ENCODE peak calls at places on chromosomes 4 and X, in six cellular contexts. J is glutamatergic neuron, O is Calu3, A is epithelial cell of proximal tubule, G is transverse colon, T is thyroid gland. X is an unnamed sample.

GRCh38 chr4:52721968-52722814 is 29.0 kb downstream of the ERVMER34-1 start:
- DNase-seq in J (peak), O (peak), A (peak), G (peak), T (peak), X (peak)

GRCh38 chr4:7632971-7633370 is 198.2 kb upstream of the PSAPL1 start:
- DNase-seq in J (no peak), O (no peak), A (no peak), G (no peak), T (no peak), X (peak)

GRCh38 chr4:81688085-81688484 is 216.4 kb upstream of the RASGEF1B start:
- DNase-seq in J (no peak), O (no peak), A (no peak), G (no peak), T (no peak), X (no peak)

GRCh38 chrX:85622635-85623034 is 243.2 kb upstream of the POF1B start:
- DNase-seq in J (no peak), O (no peak), A (no peak), G (no peak), T (no peak), X (no peak)

GRCh38 chr4:82372502-82372873 is 1.3 kb downstream of the HNRNPD start:
- DNase-seq in J (no peak), O (peak), A (no peak), G (peak), T (peak), X (no peak)

GRCh38 chrX:155645180-155645579 is 32.4 kb upstream of the TMLHE start:
- DNase-seq in J (no peak), O (no peak), A (no peak), G (no peak), T (no peak), X (no peak)

GRCh38 chr4:127631420-127631819 is 1.3 kb upstream of the INTU start:
- DNase-seq in J (no peak), O (no peak), A (no peak), G (no peak), T (no peak), X (no peak)

GRCh38 chr4:37827030-37827705 is 682 bp downstream of the PGM2 start:
- DNase-seq in J (no peak), O (peak), A (peak), G (peak), T (no peak), X (peak)

GRCh38 chrX:40773809-40774208 is 38.5 kb upstream of the MED14 start:
- DNase-seq in J (no peak), O (no peak), A (no peak), G (no peak), T (no peak), X (no peak)

GRCh38 chrX:23779025-23779424 is 3.9 kb upstream of the SAT1 start:
- DNase-seq in J (no peak), O (no peak), A (no peak), G (no peak), T (no peak), X (no peak)

GRCh38 chr4:23741586-23742240 is 148.1 kb downstream of the PPARGC1A start:
- DNase-seq in J (no peak), O (no peak), A (no peak), G (peak), T (no peak), X (no peak)

GRCh38 chr4:48470570-48470969 is 12.6 kb upstream of the SLC10A4 start:
- DNase-seq in J (no peak), O (no peak), A (no peak), G (no peak), T (no peak), X (no peak)

GRCh38 chrX:149512225-149512885 is 7.2 kb upstream of the IDS start:
- DNase-seq in J (peak), O (peak), A (no peak), G (peak), T (peak), X (no peak)

GRCh38 chr4:183286590-183287308 is 33.3 kb downstream of the CLDN22 start:
- DNase-seq in J (no peak), O (peak), A (no peak), G (no peak), T (no peak), X (no peak)

GRCh38 chrX:101659601-101660063 is at the start of gene ARMCX2:
- DNase-seq in J (peak), O (no peak), A (no peak), G (peak), T (peak), X (no peak)

GRCh38 chr4:53775381-53775780 is 184.1 kb upstream of the LNX1 start:
- DNase-seq in J (no peak), O (no peak), A (no peak), G (no peak), T (no peak), X (no peak)

GRCh38 chrX:70434914-70435586 is 9.6 kb upstream of the DLG3 start:
- DNase-seq in J (no peak), O (no peak), A (no peak), G (no peak), T (no peak), X (no peak)

GRCh38 chr4:186932631-186933150 is 209.0 kb upstream of the FAT1 start:
- DNase-seq in J (no peak), O (no peak), A (no peak), G (no peak), T (no peak), X (no peak)

GRCh38 chr4:2745981-2746806 is 9.9 kb downstream of the TNIP2 start:
- DNase-seq in J (no peak), O (peak), A (peak), G (peak), T (no peak), X (no peak)

GRCh38 chr4:7872264-7872771 is 67.3 kb downstream of the AFAP1 start:
- DNase-seq in J (peak), O (no peak), A (no peak), G (no peak), T (peak), X (no peak)

GRCh38 chr4:62533573-62533972 is 1333.4 kb downstream of the ADGRL3 start:
- DNase-seq in J (no peak), O (no peak), A (no peak), G (no peak), T (no peak), X (no peak)

GRCh38 chr4:21656832-21657231 is 291.7 kb downstream of the KCNIP4 start:
- DNase-seq in J (no peak), O (peak), A (peak), G (no peak), T (no peak), X (no peak)

GRCh38 chr4:82899339-82899738 is 1.2 kb upstream of the THAP9 start:
- DNase-seq in J (no peak), O (no peak), A (no peak), G (no peak), T (no peak), X (no peak)

GRCh38 chrX:134929813-134930212 is 61.0 kb upstream of the SMIM10 start:
- DNase-seq in J (no peak), O (no peak), A (no peak), G (no peak), T (no peak), X (no peak)

GRCh38 chr4:153750197-153750817 is 9.5 kb downstream of the RNF175 start:
- DNase-seq in J (peak), O (peak), A (peak), G (peak), T (peak), X (no peak)

GRCh38 chr4:150126880-150127236 is 48.6 kb downstream of the DCLK2 start:
- DNase-seq in J (no peak), O (no peak), A (no peak), G (no peak), T (no peak), X (no peak)

GRCh38 chr4:17173300-17173699 is 274.9 kb upstream of the LDB2 start:
- DNase-seq in J (no peak), O (no peak), A (no peak), G (no peak), T (peak), X (no peak)

GRCh38 chr4:40629401-40630334 is at the start of gene RBM47:
- DNase-seq in J (peak), O (peak), A (no peak), G (peak), T (peak), X (peak)
- TF ChIP-seq CTCF in J (no peak), O (no peak), A (no peak), G (no peak), T (no peak), X (peak)

DNA sequence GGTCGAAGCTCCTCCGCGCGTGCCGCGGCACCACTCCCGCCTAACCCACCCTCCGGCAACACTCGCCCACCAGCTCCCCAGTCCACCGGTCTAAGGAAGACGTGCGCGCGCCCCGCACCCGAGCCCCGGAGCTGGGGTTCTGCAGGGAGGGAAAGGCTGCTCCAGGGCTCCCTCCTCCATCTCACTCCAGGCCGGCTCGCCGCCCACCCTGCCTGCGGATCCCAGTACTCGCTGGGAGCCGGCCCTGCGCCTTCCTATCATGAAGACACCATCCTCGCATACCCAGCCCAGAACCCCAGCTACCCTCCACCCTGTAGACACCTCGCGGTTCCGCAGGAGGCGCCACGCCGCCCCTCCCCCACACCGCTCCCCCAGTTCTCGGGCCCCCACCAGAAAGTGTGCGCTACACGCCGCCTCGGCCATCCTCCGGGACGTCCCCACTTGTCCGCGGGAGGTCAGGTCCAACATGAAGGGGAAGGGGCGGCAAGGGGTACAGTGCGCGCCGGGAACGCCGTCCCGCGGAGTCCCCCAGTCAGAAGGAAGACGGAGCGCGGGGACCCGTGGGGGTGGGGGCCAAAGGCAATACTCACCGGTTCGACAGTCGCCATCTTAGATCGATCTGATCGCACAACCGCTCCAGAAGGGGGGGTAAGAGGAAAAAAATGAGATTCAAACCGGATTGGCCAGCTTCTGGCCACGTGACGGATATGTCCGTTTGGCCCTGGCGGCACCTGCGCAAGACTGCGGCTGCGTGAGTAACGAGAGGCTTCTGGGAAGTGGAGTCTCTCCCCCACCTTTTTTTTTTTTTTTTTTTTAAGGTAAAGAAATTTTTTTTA is at the start of gene EIF4E:
- DNase-seq in J (peak), O (peak), A (peak), G (peak), T (peak), X (peak)
- TF ChIP-seq CTCF in J (peak), O (no peak), A (peak), G (no peak), T (no peak), X (peak)

DNA sequence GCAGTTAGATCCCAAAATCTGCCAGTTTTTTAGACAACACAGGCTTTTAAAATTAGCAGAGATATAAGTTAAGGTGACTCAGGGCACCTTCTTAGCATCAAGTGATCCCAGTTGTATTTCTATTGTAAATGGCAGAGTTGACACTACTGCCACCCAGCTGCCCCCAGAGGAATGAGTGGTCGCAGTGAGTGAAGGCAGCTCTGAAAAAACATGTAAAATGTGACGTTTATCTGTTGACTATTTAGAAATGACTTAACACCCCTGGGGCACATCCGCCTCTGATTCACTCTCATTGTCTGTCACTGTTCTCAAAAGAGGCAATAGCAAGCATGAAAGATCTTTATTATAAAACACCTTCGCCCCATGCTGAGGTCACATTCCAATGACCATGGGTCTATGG is 592.4 kb downstream of the ACTRT1 start:
- DNase-seq in J (no peak), O (no peak), A (no peak), G (no peak), T (no peak), X (no peak)
- TF ChIP-seq CTCF in J (no peak), O (no peak), A (no peak), G (no peak), T (no peak), X (no peak)

GRCh38 chr4:4694296-4694772 is 152.5 kb upstream of the STX18 start:
- DNase-seq in J (no peak), O (no peak), A (no peak), G (no peak), T (peak), X (no peak)
- TF ChIP-seq CTCF in J (no peak), O (no peak), A (peak), G (no peak), T (no peak), X (no peak)

GRCh38 chr4:176223561-176223960 is 28.2 kb upstream of the SPATA4 start:
- DNase-seq in J (no peak), O (no peak), A (no peak), G (no peak), T (no peak), X (no peak)
- TF ChIP-seq CTCF in J (no peak), O (no peak), A (no peak), G (no peak), T (no peak), X (no peak)

DNA sequence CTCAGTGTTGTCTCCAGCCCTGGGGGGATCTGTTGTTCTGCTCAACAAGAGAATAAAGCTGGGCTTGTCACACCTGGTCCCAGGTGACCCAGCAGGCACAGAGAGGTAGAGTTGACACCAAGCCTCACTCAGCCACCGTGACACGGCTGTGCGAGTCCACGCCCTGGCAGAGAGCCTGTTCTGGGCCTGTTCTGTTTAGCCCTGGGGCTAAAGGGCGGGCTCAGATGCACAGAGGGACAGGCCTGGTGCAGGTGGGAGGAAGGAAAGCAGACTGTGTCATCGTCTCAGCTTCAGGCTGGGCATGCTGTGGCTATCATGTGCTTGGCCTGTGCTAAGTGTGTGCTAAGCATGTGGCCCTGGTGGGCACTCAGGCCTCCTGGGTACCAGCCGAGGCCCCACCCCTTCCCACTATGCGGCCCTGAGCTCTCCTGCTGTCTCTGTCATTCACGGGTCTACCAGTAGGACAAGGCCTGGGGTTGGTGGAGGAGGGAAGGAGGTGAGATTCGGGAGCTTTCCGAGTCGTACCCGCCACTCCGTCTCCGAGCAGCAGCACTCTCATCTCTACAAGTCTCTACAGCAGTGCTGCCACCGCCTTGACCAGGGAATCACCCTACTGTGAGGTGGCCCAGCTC is 10.8 kb downstream of the WFS1 start:
- DNase-seq in J (no peak), O (no peak), A (no peak), G (no peak), T (no peak), X (no peak)
- TF ChIP-seq CTCF in J (no peak), O (no peak), A (no peak), G (no peak), T (no peak), X (no peak)

GRCh38 chr4:92812652-92813051 is 508.9 kb downstream of the GRID2 start:
- DNase-seq in J (no peak), O (no peak), A (no peak), G (no peak), T (no peak), X (no peak)
- TF ChIP-seq CTCF in J (no peak), O (no peak), A (no peak), G (no peak), T (no peak), X (no peak)

GRCh38 chr4:12729384-12729783 is 754.8 kb downstream of the RAB28 start:
- DNase-seq in J (no peak), O (no peak), A (no peak), G (no peak), T (no peak), X (no peak)

DNA sequence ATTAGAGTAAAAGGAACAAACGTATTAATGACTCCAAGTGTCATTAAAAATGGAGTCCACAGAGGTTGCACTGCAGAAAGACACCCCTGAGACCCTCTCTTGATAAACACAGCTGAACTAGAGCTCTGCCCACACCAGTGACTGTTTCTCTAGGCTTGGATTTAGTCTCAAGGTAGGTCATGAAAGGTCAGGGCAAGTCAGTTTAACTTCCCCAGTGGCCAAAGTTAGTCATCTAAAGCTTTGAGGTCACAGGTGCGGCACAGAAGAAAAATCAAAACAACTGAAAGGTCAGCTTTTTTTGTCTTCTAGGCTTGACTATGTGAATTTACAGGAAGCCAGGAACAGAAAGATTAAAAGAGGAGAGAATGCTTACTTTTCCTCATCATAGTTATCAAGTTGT is 749.6 kb downstream of the RAB28 start:
- DNase-seq in J (no peak), O (no peak), A (no peak), G (no peak), T (no peak), X (no peak)
- TF ChIP-seq CTCF in J (no peak), O (no peak), A (no peak), G (no peak), T (no peak), X (no peak)

GRCh38 chr4:36037127-36037526 is 207.2 kb downstream of the ARAP2 start:
- DNase-seq in J (no peak), O (no peak), A (no peak), G (no peak), T (no peak), X (no peak)

GRCh38 chr4:36041340-36041739 is 203.0 kb downstream of the ARAP2 start:
- DNase-seq in J (no peak), O (no peak), A (no peak), G (no peak), T (no peak), X (no peak)

GRCh38 chr4:36038521-36038920 is 205.8 kb downstream of the ARAP2 start:
- DNase-seq in J (no peak), O (no peak), A (no peak), G (no peak), T (no peak), X (no peak)

GRCh38 chr4:36042122-36042970 is 202.0 kb downstream of the ARAP2 start:
- DNase-seq in J (no peak), O (no peak), A (no peak), G (no peak), T (no peak), X (no peak)

GRCh38 chr4:36039031-36039430 is 205.3 kb downstream of the ARAP2 start:
- DNase-seq in J (no peak), O (no peak), A (no peak), G (no peak), T (no peak), X (no peak)
- TF ChIP-seq CTCF in J (no peak), O (no peak), A (no peak), G (no peak), T (no peak), X (no peak)